ENCODE peak calls at places on chromosomes 13 and 19, in four cellular contexts. L is AG04449, K is ovary, N is osteoblast. Q is an unnamed sample.

GRCh38 chr13:41700790-41701310 is 243.5 kb downstream of the RGCC start:
- DNase-seq in L (peak; percentile 41), K (no peak), N (peak; percentile 2), Q (no peak)

GRCh38 chr13:36163303-36163702 is 32.1 kb upstream of the DCLK1 start:
- DNase-seq in L (no peak), K (no peak), N (no peak), Q (no peak)

GRCh38 chr13:22049384-22049783 is 378.5 kb downstream of the FGF9 start:
- DNase-seq in L (no peak), K (no peak), N (no peak), Q (no peak)

GRCh38 chr13:89490661-89491060 is 1819.5 kb downstream of the SLITRK5 start:
- DNase-seq in L (no peak), K (no peak), N (no peak), Q (no peak)

GRCh38 chr19:49491030-49491803 is 3.8 kb downstream of the RPL13A start:
- DNase-seq in L (no peak), K (no peak), N (peak; percentile 52), Q (no peak)

GRCh38 chr13:27374650-27375049 is 49.8 kb upstream of the GTF3A start:
- DNase-seq in L (peak; percentile 40), K (peak; percentile 66), N (peak; percentile 95), Q (peak; percentile 26)

GRCh38 chr13:100149389-100149788 is 60.5 kb downstream of the PCCA start:
- DNase-seq in L (no peak), K (no peak), N (no peak), Q (no peak)

GRCh38 chr13:30410705-30411125 is 11.6 kb upstream of the UBE2L5 start:
- DNase-seq in L (no peak), K (no peak), N (peak; percentile 47), Q (no peak)

GRCh38 chr19:2477732-2478191 is 1.8 kb downstream of the GADD45B start:
- DNase-seq in L (no peak), K (no peak), N (peak; percentile 88), Q (no peak)

GRCh38 chr13:42875448-42876269 is 94.3 kb downstream of the FAM216B start:
- DNase-seq in L (no peak), K (peak; percentile 56), N (no peak), Q (no peak)

GRCh38 chr13:113813749-113814434 is 50.0 kb downstream of the GAS6 start:
- DNase-seq in L (no peak), K (peak; percentile 55), N (no peak), Q (no peak)

GRCh38 chr13:101945435-101945834 is 456.4 kb downstream of the FGF14 start:
- DNase-seq in L (no peak), K (no peak), N (no peak), Q (no peak)

GRCh38 chr19:22784051-22784450 is at the start of gene ZNF99:
- DNase-seq in L (no peak), K (peak; percentile 61), N (no peak), Q (no peak)

GRCh38 chr19:46176116-46176860 is 28.2 kb downstream of the IGFL2 start:
- DNase-seq in L (no peak), K (no peak), N (no peak), Q (no peak)

GRCh38 chr19:43966079-43966694 is 15.2 kb downstream of the ZNF221 start:
- DNase-seq in L (no peak), K (no peak), N (no peak), Q (no peak)

GRCh38 chr19:48708471-48708870 is 11.1 kb downstream of the MAMSTR start:
- DNase-seq in L (no peak), K (no peak), N (peak; percentile 11), Q (no peak)

GRCh38 chr19:3649888-3650287 is 23.3 kb upstream of the CACTIN start:
- DNase-seq in L (no peak), K (no peak), N (no peak), Q (no peak)

GRCh38 chr13:27250833-27251165 is 559 bp upstream of the RPL21 start:
- DNase-seq in L (no peak), K (no peak), N (no peak), Q (no peak)

GRCh38 chr19:48490980-48491792 is 20.4 kb downstream of the LMTK3 start:
- DNase-seq in L (no peak), K (peak; percentile 69), N (peak; percentile 92), Q (no peak)

GRCh38 chr19:2567580-2567979 is 91.7 kb downstream of the GADD45B start:
- DNase-seq in L (no peak), K (peak; percentile 17), N (no peak), Q (no peak)

GRCh38 chr19:19823916-19824315 is 2.4 kb upstream of the ZNF506 start:
- DNase-seq in L (no peak), K (no peak), N (no peak), Q (no peak)

GRCh38 chr13:48653074-48654054 is at the start of gene CYSLTR2:
- DNase-seq in L (no peak), K (no peak), N (no peak), Q (peak; percentile 8)

GRCh38 chr19:40274585-40275544 is 10.3 kb downstream of the AKT2 start:
- DNase-seq in L (no peak), K (no peak), N (no peak), Q (no peak)

GRCh38 chr19:32711747-32712146 is 7.8 kb upstream of the TDRD12 start:
- DNase-seq in L (no peak), K (no peak), N (no peak), Q (no peak)

GRCh38 chr13:93915269-93915809 is 564.1 kb downstream of the DCT start:
- DNase-seq in L (no peak), K (no peak), N (no peak), Q (no peak)

GRCh38 chr19:18205180-18205915 is 1.5 kb upstream of the RAB3A start:
- DNase-seq in L (no peak), K (peak; percentile 93), N (peak; percentile 93), Q (peak; percentile 26)

GRCh38 chr19:2617393-2618165 is 84.9 kb downstream of the GNG7 start:
- DNase-seq in L (no peak), K (no peak), N (no peak), Q (no peak)

GRCh38 chr13:111093634-111094033 is 21.5 kb upstream of the ARHGEF7 start:
- DNase-seq in L (no peak), K (no peak), N (no peak), Q (no peak)

GRCh38 chr13:103605546-103606326 is 539.5 kb upstream of the SLC10A2 start:
- DNase-seq in L (no peak), K (no peak), N (no peak), Q (no peak)

GRCh38 chr19:9054768-9055167 is 32.1 kb upstream of the OR1M1 start:
- DNase-seq in L (no peak), K (no peak), N (no peak), Q (no peak)

GRCh38 chr13:111344471-111345191 is 24.2 kb downstream of the TEX29 start:
- DNase-seq in L (peak; percentile 23), K (no peak), N (no peak), Q (no peak)

GRCh38 chr13:49319555-49320350 is 72.0 kb downstream of the CDADC1 start:
- DNase-seq in L (no peak), K (no peak), N (no peak), Q (no peak)

GRCh38 chr19:4376245-4376990 is 23.9 kb downstream of the SH3GL1 start:
- DNase-seq in L (no peak), K (no peak), N (no peak), Q (no peak)

GRCh38 chr13:98500963-98501421 is 75.9 kb downstream of the STK24 start:
- DNase-seq in L (no peak), K (no peak), N (no peak), Q (no peak)